ENCODE peak calls at places on chromosomes 12 and 14, in six cellular contexts. M is HCT116, S is K562, P is HepG2, N is GM12878, Q is H1. O is an unnamed sample.

GRCh38 chr12:57046947-57047890 is 2.7 kb downstream of the MYO1A start:
- DNase-seq in P (no peak), N (no peak), Q (no peak), S (no peak), M (no peak), O (no peak)

GRCh38 chr12:79782197-79782890 is 91.6 kb upstream of the PAWR start:
- DNase-seq in S (no peak), N (no peak), P (no peak), Q (no peak), M (no peak), O (no peak)

GRCh38 chr14:64504310-64504896 is at the start of gene ZBTB1:
- DNase-seq in N (no peak), M (peak; percentile 65), P (peak; percentile 74), Q (peak; percentile 84), S (peak; percentile 71), O (no peak)

GRCh38 chr12:77940011-77940423 is 109.3 kb downstream of the NAV3 start:
- DNase-seq in Q (no peak), S (no peak), N (no peak), M (peak; percentile 85), P (no peak), O (no peak)

GRCh38 chr14:31294736-31295398 is 87.3 kb upstream of the HECTD1 start:
- DNase-seq in P (no peak), N (no peak), Q (no peak), M (no peak), S (no peak), O (no peak)

GRCh38 chr14:96745500-96746051 is 51.6 kb upstream of the VRK1 start:
- DNase-seq in M (no peak), Q (no peak), P (no peak), S (no peak), N (no peak), O (no peak)

GRCh38 chr12:111788178-111788654 is 21.5 kb downstream of the ALDH2 start:
- DNase-seq in Q (no peak), S (peak; percentile 49), M (no peak), P (no peak), N (no peak), O (no peak)

GRCh38 chr12:106582661-106583577 is at the start of gene RFX4:
- DNase-seq in N (no peak), P (no peak), M (no peak), Q (peak; percentile 77), S (no peak), O (peak; percentile 81)

GRCh38 chr14:57066887-57067513 is 201.7 kb downstream of the EXOC5 start:
- DNase-seq in M (peak; percentile 12), S (peak; percentile 67), P (peak; percentile 16), Q (peak; percentile 78), N (no peak), O (peak; percentile 57)

GRCh38 chr12:111405856-111406473 is at the start of gene SH2B3:
- DNase-seq in Q (no peak), S (no peak), N (no peak), M (no peak), P (no peak), O (no peak)

GRCh38 chr14:29927596-29928341 is at the start of gene PRKD1:
- DNase-seq in P (peak; percentile 28), Q (peak; percentile 81), S (peak; percentile 32), M (no peak), N (no peak), O (no peak)

GRCh38 chr14:22071001-22071400 is 397.4 kb upstream of the OR4E1 start:
- DNase-seq in M (no peak), Q (no peak), S (no peak), P (no peak), N (peak; percentile 38), O (no peak)

GRCh38 chr14:52080171-52080800 is 11.4 kb upstream of the NID2 start:
- DNase-seq in Q (no peak), S (no peak), M (no peak), P (no peak), N (no peak), O (no peak)

GRCh38 chr14:77903233-77903632 is 103.3 kb downstream of the ADCK1 start:
- DNase-seq in S (no peak), Q (no peak), P (no peak), N (no peak), M (no peak), O (no peak)

GRCh38 chr12:27841392-27841882 is 61.4 kb upstream of the MANSC4 start:
- DNase-seq in N (no peak), P (no peak), M (peak; percentile 44), Q (no peak), S (no peak), O (no peak)

GRCh38 chr12:4719821-4720636 is at the start of gene GALNT8:
- DNase-seq in P (no peak), M (no peak), S (no peak), N (no peak), Q (peak; percentile 55), O (no peak)

GRCh38 chr14:76844223-76844622 is 18.0 kb downstream of the LRRC74A start:
- DNase-seq in M (peak; percentile 47), N (no peak), Q (no peak), S (peak; percentile 23), P (no peak), O (no peak)

GRCh38 chr12:106974525-106974924 is 12.4 kb downstream of the MTERF2 start:
- DNase-seq in S (peak; percentile 58), N (no peak), M (no peak), P (peak; percentile 76), Q (no peak), O (no peak)

GRCh38 chr14:94036328-94037167 is 10.4 kb downstream of the OTUB2 start:
- DNase-seq in S (peak; percentile 65), P (peak; percentile 73), N (no peak), M (peak; percentile 64), Q (peak; percentile 91), O (peak; percentile 55)

GRCh38 chr12:32273063-32273521 is 126.3 kb upstream of the FGD4 start:
- DNase-seq in N (no peak), M (no peak), Q (peak; percentile 37), S (peak; percentile 37), P (no peak), O (no peak)

GRCh38 chr14:73463411-73463810 is 5.1 kb upstream of the NUMB start:
- DNase-seq in M (no peak), P (peak; percentile 56), N (no peak), Q (no peak), S (peak; percentile 24), O (no peak)

GRCh38 chr14:73460691-73461127 is 2.4 kb upstream of the NUMB start:
- DNase-seq in Q (no peak), M (no peak), S (peak; percentile 46), P (no peak), N (no peak), O (no peak)

GRCh38 chr14:73462078-73462715 is 3.9 kb upstream of the NUMB start:
- DNase-seq in M (no peak), P (peak; percentile 97), Q (no peak), N (no peak), S (peak; percentile 77), O (no peak)

GRCh38 chr14:73461478-73462077 is 3.2 kb upstream of the NUMB start:
- DNase-seq in Q (no peak), N (no peak), M (no peak), P (no peak), S (peak; percentile 30), O (no peak)

DNA sequence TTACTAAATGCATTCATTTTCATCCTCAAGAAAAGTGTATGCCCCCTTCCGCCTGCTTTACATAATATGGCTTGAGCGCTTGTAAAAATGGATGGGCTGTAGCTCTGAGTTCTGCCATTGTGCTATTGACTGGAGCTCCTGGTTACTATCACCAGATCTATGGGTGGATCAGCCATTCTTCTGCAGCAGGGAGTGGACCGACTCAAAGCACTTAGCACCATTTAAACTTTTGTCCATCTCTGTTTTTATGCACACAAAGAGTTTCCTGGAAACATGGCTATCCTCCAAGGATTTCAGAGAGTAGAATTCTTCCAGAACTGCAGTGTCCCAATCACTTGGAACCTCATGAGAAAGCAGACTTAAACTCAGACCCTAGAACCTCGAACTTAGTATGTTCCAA is 4.5 kb upstream of the NUMB start:
- DNase-seq in P (no peak), S (peak; percentile 34), Q (peak; percentile 1), M (no peak), N (no peak), O (no peak)
- H3K9ac ChIP-seq in P (peak overlapping the region; percentile 81), S (no peak overlapping the region), Q (no peak overlapping the region), M (no peak overlapping the region), N (no peak overlapping the region), O (no peak overlapping the region)

GRCh38 chr12:6958609-6959375 is 7.6 kb downstream of the PTPN6 start:
- DNase-seq in Q (no peak), N (no peak), M (no peak), S (no peak), P (no peak), O (no peak)

GRCh38 chr12:6955462-6956331 is 4.5 kb downstream of the PTPN6 start:
- DNase-seq in M (no peak), P (no peak), S (no peak), Q (no peak), N (no peak), O (no peak)

GRCh38 chr12:6956332-6956727 is 5.2 kb downstream of the PTPN6 start:
- DNase-seq in M (no peak), N (no peak), Q (no peak), S (no peak), P (no peak), O (no peak)

GRCh38 chr12:6957741-6958608 is 6.8 kb downstream of the PTPN6 start:
- DNase-seq in N (no peak), M (no peak), P (no peak), S (no peak), Q (no peak), O (no peak)

GRCh38 chr12:6957151-6957701 is 6.1 kb downstream of the PTPN6 start:
- DNase-seq in Q (no peak), N (no peak), S (no peak), P (no peak), M (no peak), O (no peak)
- TF ChIP-seq YY1 in Q (no peak), N (no peak), S (no peak), P (no peak), M (no peak), O (no peak)

GRCh38 chr12:1044697-1045096 is 53.7 kb downstream of the ERC1 start:
- DNase-seq in P (no peak), S (no peak), Q (no peak), M (no peak), N (no peak), O (no peak)
- TF ChIP-seq ZNF274 in P (no peak), S (no peak), Q (no peak), M (no peak), N (no peak), O (no peak)

DNA sequence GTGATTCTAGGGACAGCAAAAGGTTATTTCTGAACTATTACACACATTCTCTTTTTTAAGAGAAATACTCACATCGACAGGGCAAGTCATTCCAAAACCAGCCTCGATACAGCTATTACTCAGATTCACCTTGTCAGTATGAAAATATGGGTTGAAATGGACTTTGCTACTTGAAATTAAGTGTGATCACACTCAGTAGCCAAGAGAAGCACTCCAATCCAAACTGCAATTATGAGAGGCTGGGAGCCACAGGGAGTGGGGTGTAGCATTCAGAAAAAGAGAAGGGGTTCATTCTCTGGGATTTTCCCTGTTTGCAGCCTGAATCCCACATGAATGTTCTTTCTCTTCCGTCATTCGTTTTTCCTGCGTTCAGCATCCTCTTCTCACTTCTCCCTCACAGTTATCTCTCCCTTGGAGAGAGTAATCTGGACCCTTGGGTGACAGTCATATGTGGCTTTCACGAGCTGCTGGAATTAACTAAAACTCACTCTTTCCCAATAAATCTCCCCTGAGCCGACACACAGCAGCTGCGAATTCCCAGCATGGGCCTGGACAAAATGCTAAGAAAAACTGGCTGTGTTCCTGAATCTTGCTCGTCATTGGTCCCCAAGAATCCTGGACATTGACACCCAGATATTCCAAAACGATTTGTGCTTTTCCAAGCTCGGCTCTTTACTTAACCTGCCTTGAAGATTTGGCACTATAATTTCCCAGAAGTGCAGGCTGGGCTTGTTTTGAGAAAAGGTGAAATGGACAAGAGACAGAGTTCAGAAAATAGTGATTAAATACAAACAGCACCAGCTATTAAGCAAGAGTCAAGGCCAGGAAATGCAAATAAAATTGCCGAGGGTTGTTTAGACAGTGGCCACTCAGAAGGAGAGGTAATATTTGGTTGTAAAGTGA is 199.5 kb upstream of the PLEKHG7 start:
- DNase-seq in M (no peak), S (no peak), P (peak; percentile 60), Q (no peak), N (peak; percentile 96), O (no peak)
- H3K9ac ChIP-seq in M (no peak overlapping the region), S (no peak overlapping the region), P (peak overlapping the region; percentile 15), Q (no peak overlapping the region), N (peak overlapping the region; percentile 92), O (no peak overlapping the region)

O was measured in NT2/D1.